ENCODE peak calls at places on chromosomes 6 and 20, in ten cellular contexts. G is tibial artery; I is activated naive CD4-positive, alpha-beta T cell treated with Interleukin-2 at 50 U/mL for 16 hours; V is neural progenitor cell; X is NCI-H2029; F is stimulated activated CD4-positive, alpha-beta T cell treated with anti-CD3 and anti-CD28 coated beads, Interleukin-2, amount 100 ng/mL, for 48 hours; E is iris pigment epithelial cell; S is activated CD8-positive, alpha-beta memory T cell treated with anti-CD3 and anti-CD28 coated beads for 48 hours; U is CD4-positive, alpha-beta T cell; T is heart right ventricle. N is an unnamed sample.

GRCh38 chr6:168563656-168564055 is 122.7 kb downstream of the SMOC2 start:
- DNase-seq in V (no peak), G (no peak), I (no peak), U (no peak), F (no peak), T (no peak), X (no peak), S (no peak), E (no peak), N (no peak)

GRCh38 chr6:102344769-102345168 is 951.3 kb downstream of the GRIK2 start:
- DNase-seq in F (no peak), V (no peak), T (no peak), E (no peak), X (no peak), G (no peak), I (no peak), S (no peak), U (no peak), N (no peak)

GRCh38 chr6:167292301-167293087 is 1.4 kb downstream of the UNC93A start:
- DNase-seq in E (no peak), X (no peak), G (no peak), T (no peak), I (no peak), F (no peak), U (no peak), S (no peak), V (no peak), N (no peak)

GRCh38 chr6:109740787-109741186 is 49.7 kb downstream of the FIG4 start:
- DNase-seq in F (no peak), U (no peak), V (no peak), X (no peak), E (no peak), G (no peak), S (no peak), I (no peak), T (no peak), N (no peak)

GRCh38 chr6:78580923-78581322 is 286.4 kb upstream of the IRAK1BP1 start:
- DNase-seq in G (no peak), I (no peak), U (no peak), T (no peak), F (no peak), V (no peak), S (no peak), X (no peak), E (no peak), N (no peak)

GRCh38 chr20:11452326-11452725 is 465.4 kb upstream of the BTBD3 start:
- DNase-seq in X (no peak), S (no peak), G (no peak), E (peak; percentile 74), T (no peak), U (no peak), F (no peak), I (no peak), V (no peak), N (no peak)

GRCh38 chr6:131745476-131745875 is 34.7 kb upstream of the CTAGE9 start:
- DNase-seq in E (no peak), U (no peak), X (no peak), S (no peak), F (no peak), I (no peak), T (no peak), V (no peak), G (no peak), N (no peak)

GRCh38 chr20:16246870-16247269 is 326.4 kb downstream of the KIF16B start:
- DNase-seq in V (no peak), S (no peak), T (no peak), X (no peak), I (no peak), U (no peak), G (no peak), F (no peak), E (no peak), N (no peak)

GRCh38 chr6:71254323-71254722 is 34.3 kb upstream of the OGFRL1 start:
- DNase-seq in I (no peak), F (no peak), S (no peak), G (no peak), V (peak; percentile 23), E (no peak), U (no peak), X (no peak), T (no peak), N (no peak)

GRCh38 chr6:93474733-93475179 is 55.4 kb upstream of the EPHA7 start:
- DNase-seq in I (no peak), S (no peak), E (no peak), V (no peak), T (no peak), G (no peak), U (no peak), F (no peak), X (no peak), N (no peak)

GRCh38 chr20:46346770-46347169 is 38.5 kb upstream of the CDH22 start:
- DNase-seq in V (no peak), T (no peak), I (no peak), E (no peak), G (no peak), U (no peak), X (no peak), F (no peak), S (no peak), N (no peak)

GRCh38 chr20:10761232-10761631 is 87.4 kb upstream of the JAG1 start:
- DNase-seq in S (no peak), I (no peak), X (no peak), G (no peak), V (no peak), T (no peak), F (no peak), U (no peak), E (peak; percentile 93), N (no peak)

GRCh38 chr6:37897321-37897720 is 77.8 kb downstream of the ZFAND3 start:
- DNase-seq in T (no peak), U (no peak), F (no peak), E (peak; percentile 86), G (no peak), S (no peak), X (no peak), V (no peak), I (no peak), N (no peak)

GRCh38 chr6:42451146-42451594 is 556 bp downstream of the TRERF1 start:
- DNase-seq in V (no peak), X (no peak), G (no peak), T (no peak), S (no peak), F (no peak), I (peak; percentile 31), U (no peak), E (peak; percentile 46), N (no peak)

GRCh38 chr6:27188206-27188884 is 59.2 kb upstream of the PRSS16 start:
- DNase-seq in S (no peak), F (peak; percentile 35), V (peak; percentile 94), T (peak; percentile 21), X (no peak), I (peak; percentile 39), E (peak; percentile 76), U (no peak), G (peak; percentile 84), N (peak; percentile 73)

GRCh38 chr20:38084425-38084951 is 50.9 kb downstream of the RPRD1B start:
- DNase-seq in I (no peak), X (no peak), V (no peak), S (no peak), F (no peak), G (no peak), T (no peak), U (no peak), E (peak; percentile 89), N (no peak)

N was measured in thyroid gland.